ENCODE peak calls at places on chromosomes 12 and 14, in eight cellular contexts. U is left ventricle myocardium inferior; C is CD8-positive, alpha-beta T cell; L is heart right ventricle; H is A549; M is IMR-90; X is fibroblast of lung; W is H1. R is an unnamed sample.

GRCh38 chr14:73188501-73188903 is 48.8 kb upstream of the PAPLN start:
- DNase-seq in C (no peak), H (no peak), W (no peak), L (no peak), X (peak; percentile 47), U (no peak), M (peak; percentile 84), R (no peak)

GRCh38 chr12:64650762-64651161 is 40.5 kb downstream of the RASSF3 start:
- DNase-seq in L (no peak), H (peak; percentile 49), W (no peak), C (no peak), M (peak; percentile 50), X (peak; percentile 39), U (no peak), R (no peak)

GRCh38 chr12:48422060-48422459 is 50.3 kb upstream of the ANP32D start:
- DNase-seq in W (no peak), X (peak; percentile 37), L (no peak), C (no peak), M (no peak), U (no peak), H (no peak), R (no peak)

GRCh38 chr12:124975276-124975675 is 13.7 kb downstream of the DHX37 start:
- DNase-seq in C (no peak), W (no peak), X (no peak), L (no peak), U (no peak), M (no peak), H (no peak), R (no peak)

GRCh38 chr14:95273041-95273978 is 46.4 kb downstream of the CLMN start:
- DNase-seq in X (no peak), M (no peak), L (no peak), U (no peak), C (no peak), H (no peak), W (no peak), R (peak; percentile 80)

GRCh38 chr12:46414591-46415268 is 42.2 kb upstream of the SLC38A2 start:
- DNase-seq in U (no peak), M (no peak), L (no peak), H (no peak), C (no peak), W (no peak), X (no peak), R (no peak)

GRCh38 chr12:91395628-91396027 is 213.0 kb upstream of the DCN start:
- DNase-seq in W (no peak), H (no peak), U (no peak), X (no peak), C (no peak), L (no peak), M (no peak), R (no peak)

GRCh38 chr12:232731-233614 is 19.0 kb upstream of the SLC6A12 start:
- DNase-seq in H (no peak), L (no peak), C (no peak), M (no peak), W (no peak), U (no peak), X (no peak), R (no peak)

GRCh38 chr14:36952702-36953101 is 219.7 kb downstream of the SLC25A21 start:
- DNase-seq in U (no peak), L (no peak), W (no peak), H (peak; percentile 24), X (peak; percentile 84), C (no peak), M (peak; percentile 53), R (no peak)

GRCh38 chr14:61343991-61344405 is 22.6 kb downstream of the PRKCH start:
- DNase-seq in L (no peak), M (no peak), U (no peak), C (no peak), W (no peak), H (no peak), X (no peak), R (no peak)
- H3K4me1 ChIP-seq in L (peaks cover 92% of the 10 kb centered on the region), M (no peaks in the 10 kb centered on the region), U (peaks cover 67% of the 10 kb centered on the region), C (peaks cover 96% of the 10 kb centered on the region), W (no peaks in the 10 kb centered on the region), H (peaks cover 6% of the 10 kb centered on the region), X (no peaks in the 10 kb centered on the region), R (no peaks in the 10 kb centered on the region)

DNA sequence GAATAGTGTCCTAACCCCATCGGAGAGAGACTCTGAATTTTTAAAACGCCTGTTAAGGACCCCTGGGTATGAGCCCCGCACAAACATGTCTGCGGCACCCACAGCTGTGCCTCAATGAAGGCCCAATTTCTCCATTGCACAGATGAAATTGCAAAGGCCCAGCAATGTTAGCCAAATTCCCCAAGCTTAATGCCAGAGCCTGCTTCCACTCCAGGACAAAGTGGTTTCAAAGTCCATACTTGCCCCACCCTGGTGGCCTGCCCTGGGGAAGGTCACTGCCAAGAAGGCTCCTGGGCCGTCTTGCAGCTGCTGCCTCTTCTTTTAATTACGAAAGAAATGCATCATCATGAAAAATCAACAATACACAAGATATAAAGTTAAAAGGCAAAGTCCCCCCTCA is 1179.7 kb downstream of the VRK1 start:
- DNase-seq in W (no peak), X (no peak), H (no peak), L (peak; percentile 38), M (no peak), C (peak; percentile 10), U (peak; percentile 27), R (peak; percentile 62)
- H3K4me3 ChIP-seq in W (no peak overlapping the region), X (no peak overlapping the region), H (no peak overlapping the region), L (peak overlapping the region; percentile 43), M (no peak overlapping the region), C (peak overlapping the region; percentile 75), U (peak overlapping the region; percentile 65), R (no peak overlapping the region)

DNA sequence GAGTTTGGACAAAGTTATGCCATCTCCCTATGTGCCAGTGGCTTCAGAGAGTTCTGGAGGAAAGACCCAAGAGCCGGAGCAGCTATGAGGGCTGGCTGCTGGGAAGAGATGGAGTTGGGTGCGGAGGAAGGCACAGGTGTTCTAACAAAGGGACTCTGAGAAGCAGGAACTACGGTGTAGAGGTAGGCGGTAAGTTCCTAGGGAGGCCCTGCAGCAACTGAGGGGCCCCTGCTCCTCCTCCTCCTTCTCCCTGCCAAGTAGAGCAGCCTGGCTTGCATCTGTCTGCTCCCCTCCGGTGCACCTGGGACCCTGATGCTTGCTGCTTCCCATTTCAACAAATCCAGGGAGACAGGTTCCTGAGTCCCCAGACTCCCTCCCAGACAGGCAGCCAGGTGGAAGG is 81.3 kb downstream of the ARL6IP4 start:
- DNase-seq in L (no peak), H (no peak), W (no peak), M (no peak), X (no peak), U (no peak), C (no peak), R (no peak)
- TF ChIP-seq CTCF in L (no peak), H (no peak), W (no peak), M (no peak), X (no peak), U (no peak), C (no peak), R (no peak)

DNA sequence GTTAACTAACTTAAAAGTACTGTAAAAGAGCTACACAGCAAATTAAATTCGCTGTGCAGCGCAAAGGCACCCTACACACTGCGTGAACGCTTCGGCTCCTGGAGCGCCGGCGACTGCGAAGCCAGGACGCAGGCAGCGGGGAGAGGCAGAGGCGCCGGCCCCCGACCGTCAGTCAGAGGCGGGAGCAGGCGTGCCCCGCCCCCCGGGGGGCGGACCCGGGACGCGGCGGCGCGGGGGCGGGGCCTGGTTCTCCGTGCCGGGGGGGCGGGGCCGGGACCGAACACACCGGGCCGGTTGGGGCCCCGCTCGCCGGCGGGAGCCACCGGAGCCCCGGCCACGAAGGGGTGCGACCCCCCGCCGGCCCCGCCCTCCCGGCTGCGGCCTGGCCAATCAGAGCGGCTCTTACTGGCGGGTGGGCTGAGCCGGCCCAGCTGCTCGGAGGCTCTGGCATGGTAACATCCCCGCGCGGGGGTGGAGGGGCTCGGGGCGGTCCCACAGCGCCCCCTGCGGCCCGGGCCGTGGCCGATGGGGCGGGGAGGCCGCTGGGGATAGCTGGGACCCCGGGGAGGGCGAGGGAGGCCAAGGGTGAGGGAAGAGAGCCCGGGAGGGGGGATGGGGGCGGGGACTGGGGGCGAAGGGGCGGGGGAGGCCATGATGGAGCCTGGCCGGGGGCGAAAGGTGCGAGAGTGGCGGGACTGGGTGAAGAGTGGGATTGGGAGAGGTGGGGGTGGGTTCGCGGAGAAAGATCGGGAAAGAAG is at the start of gene PRPF40B:
- DNase-seq in M (peak; percentile 73), H (peak; percentile 95), C (peak; percentile 72), X (peak; percentile 77), L (peak; percentile 91), W (peak; percentile 78), U (peak; percentile 90), R (peak; percentile 91)
- H3K4me1 ChIP-seq in M (peaks cover 11% of the 10 kb centered on the region), H (peaks cover 39% of the 10 kb centered on the region), C (peaks cover 34% of the 10 kb centered on the region), X (peaks cover 13% of the 10 kb centered on the region), L (peaks cover 18% of the 10 kb centered on the region), W (peaks cover 7% of the 10 kb centered on the region), U (peaks cover 24% of the 10 kb centered on the region), R (peaks cover 10% of the 10 kb centered on the region)